ENCODE peak calls at places on chromosomes 12 and 14, in eight cellular contexts. F is A549, Q is Caki2, P is hepatocyte, N is NCI-H1436 treated with DMSO at 0.1 percent for 48 hours, M is GM13977, Z is lower leg skin, J is GM10248. L is an unnamed sample.

GRCh38 chr14:31080060-31080459 is 53.9 kb upstream of the STRN3 start:
- DNase-seq in F (peak), Q (peak), P (no peak), N (no peak), M (no peak), Z (no peak), J (no peak), L (no peak)

GRCh38 chr14:39264558-39264957 is 30.8 kb downstream of the MIA2 start:
- DNase-seq in F (no peak), Q (peak), P (no peak), N (no peak), M (no peak), Z (no peak), J (no peak), L (peak)

GRCh38 chr14:101191086-101191881 is 287.8 kb upstream of the RTL1 start:
- DNase-seq in F (no peak), Q (no peak), P (no peak), N (no peak), M (no peak), Z (peak), J (peak), L (no peak)

GRCh38 chr14:75188520-75189267 is 12.3 kb upstream of the TMED10 start:
- DNase-seq in F (no peak), Q (no peak), P (no peak), N (no peak), M (peak), Z (no peak), J (no peak), L (no peak)

GRCh38 chr12:49954863-49955830 is 4.6 kb downstream of the AQP2 start:
- DNase-seq in F (no peak), Q (no peak), P (no peak), N (no peak), M (no peak), Z (no peak), J (no peak), L (no peak)

GRCh38 chr14:39218171-39218769 is 15.4 kb upstream of the MIA2 start:
- DNase-seq in F (peak), Q (peak), P (peak), N (no peak), M (no peak), Z (no peak), J (no peak), L (no peak)

GRCh38 chr12:100953677-100954076 is 159.1 kb downstream of the ANO4 start:
- DNase-seq in F (no peak), Q (no peak), P (no peak), N (no peak), M (no peak), Z (no peak), J (no peak), L (no peak)

GRCh38 chr14:38808734-38809455 is 294.1 kb downstream of the SEC23A start:
- DNase-seq in F (peak), Q (peak), P (peak), N (no peak), M (no peak), Z (no peak), J (no peak), L (no peak)

GRCh38 chr12:82207556-82207955 is 150.6 kb downstream of the CCDC59 start:
- DNase-seq in F (no peak), Q (no peak), P (no peak), N (no peak), M (no peak), Z (no peak), J (no peak), L (no peak)

GRCh38 chr14:25140423-25140822 is 90.5 kb upstream of the STXBP6 start:
- DNase-seq in F (no peak), Q (no peak), P (no peak), N (no peak), M (no peak), Z (no peak), J (no peak), L (no peak)

GRCh38 chr14:53954551-53955233 is 1.9 kb downstream of the BMP4 start:
- DNase-seq in F (peak), Q (peak), P (peak), N (no peak), M (peak), Z (no peak), J (no peak), L (peak)

GRCh38 chr14:56290195-56290594 is 172.0 kb downstream of the PELI2 start:
- DNase-seq in F (no peak), Q (no peak), P (no peak), N (no peak), M (no peak), Z (no peak), J (no peak), L (no peak)

GRCh38 chr12:120421701-120422100 is 16.2 kb upstream of the COX6A1 start:
- DNase-seq in F (no peak), Q (no peak), P (no peak), N (no peak), M (no peak), Z (no peak), J (no peak), L (no peak)

GRCh38 chr12:108690799-108691153 is 40.5 kb downstream of the CORO1C start:
- DNase-seq in F (no peak), Q (no peak), P (peak), N (no peak), M (no peak), Z (no peak), J (no peak), L (no peak)

GRCh38 chr14:52918486-52918885 is 32.4 kb downstream of the FERMT2 start:
- DNase-seq in F (peak), Q (peak), P (no peak), N (no peak), M (peak), Z (no peak), J (peak), L (no peak)

GRCh38 chr14:72828604-72829003 is 65.3 kb downstream of the DPF3 start:
- DNase-seq in F (no peak), Q (no peak), P (no peak), N (no peak), M (no peak), Z (no peak), J (no peak), L (no peak)

GRCh38 chr14:101761881-101762529 is 496 bp downstream of the PPP2R5C start:
- DNase-seq in F (no peak), Q (peak), P (peak), N (no peak), M (peak), Z (peak), J (peak), L (peak)

GRCh38 chr12:132084681-132085635 is 59.2 kb downstream of the DDX51 start:
- DNase-seq in F (peak), Q (peak), P (peak), N (no peak), M (peak), Z (peak), J (peak), L (peak)

GRCh38 chr14:20807304-20807956 is 4.8 kb upstream of the RNASE1 start:
- DNase-seq in F (no peak), Q (no peak), P (no peak), N (no peak), M (no peak), Z (no peak), J (no peak), L (no peak)

GRCh38 chr14:24068711-24069410 is 2.5 kb upstream of the CPNE6 start:
- DNase-seq in F (no peak), Q (no peak), P (no peak), N (no peak), M (no peak), Z (no peak), J (no peak), L (no peak)

GRCh38 chr14:99267871-99268775 is 3.9 kb downstream of the BCL11B start:
- DNase-seq in F (no peak), Q (no peak), P (no peak), N (no peak), M (no peak), Z (peak), J (no peak), L (peak)

GRCh38 chr12:120960657-120961056 is 17.7 kb upstream of the HNF1A start:
- DNase-seq in F (no peak), Q (peak), P (no peak), N (no peak), M (peak), Z (no peak), J (peak), L (no peak)

GRCh38 chr12:124566181-124567034 is 1.0 kb downstream of the NCOR2 start:
- DNase-seq in F (peak), Q (peak), P (peak), N (no peak), M (peak), Z (peak), J (peak), L (peak)

GRCh38 chr12:117360551-117361311 is 695 bp downstream of the NOS1 start:
- DNase-seq in F (no peak), Q (no peak), P (no peak), N (no peak), M (no peak), Z (no peak), J (no peak), L (peak)

GRCh38 chr12:87728936-87729593 is 300.1 kb downstream of the C12orf50 start:
- DNase-seq in F (no peak), Q (no peak), P (peak), N (no peak), M (no peak), Z (no peak), J (no peak), L (no peak)

GRCh38 chr14:103625361-103626095 is 3.5 kb upstream of the KLC1 start:
- DNase-seq in F (no peak), Q (no peak), P (no peak), N (no peak), M (no peak), Z (no peak), J (no peak), L (no peak)

GRCh38 chr12:92779902-92780301 is 77.1 kb downstream of the PLEKHG7 start:
- DNase-seq in F (no peak), Q (no peak), P (no peak), N (no peak), M (no peak), Z (no peak), J (no peak), L (no peak)

GRCh38 chr12:27504506-27504905 is 19.5 kb upstream of the PPFIBP1 start:
- DNase-seq in F (no peak), Q (no peak), P (no peak), N (no peak), M (no peak), Z (no peak), J (no peak), L (no peak)

GRCh38 chr12:52826611-52827498 is 7.3 kb downstream of the KRT79 start:
- DNase-seq in F (peak), Q (peak), P (no peak), N (no peak), M (no peak), Z (no peak), J (no peak), L (peak)